ENCODE peak calls at places on chromosomes 12 and 14, in ten cellular contexts. One of them, this sample, is unnamed.
A peak's percentile ranks its signal among the peaks of the same experiment; 100 is the strongest.

GRCh38 chr12:120965125-120965524 is 13.2 kb upstream of the HNF1A start:
- DNase-seq in breast epithelium: no peak
- DNase-seq in foreskin fibroblast: no peak
- DNase-seq in kidney: peak; percentile 16
- DNase-seq in astrocyte of the spinal cord: no peak
- DNase-seq in IMR-90: no peak
- DNase-seq in stomach: no peak
- DNase-seq in mucosa of descending colon: peak; percentile 26
- DNase-seq in tibial artery: no peak
- DNase-seq in fibroblast of pulmonary artery: no peak
- DNase-seq in this sample: no peak

GRCh38 chr14:83849999-83850611 is 1679.8 kb upstream of the FLRT2 start:
- DNase-seq in kidney: no peak
- DNase-seq in IMR-90: no peak
- DNase-seq in breast epithelium: no peak
- DNase-seq in foreskin fibroblast: no peak
- DNase-seq in mucosa of descending colon: no peak
- DNase-seq in fibroblast of pulmonary artery: no peak
- DNase-seq in tibial artery: no peak
- DNase-seq in stomach: no peak
- DNase-seq in astrocyte of the spinal cord: no peak
- DNase-seq in this sample: no peak

GRCh38 chr12:49853671-49854070 is 10.8 kb upstream of the BCDIN3D start:
- DNase-seq in fibroblast of pulmonary artery: no peak
- DNase-seq in foreskin fibroblast: no peak
- DNase-seq in breast epithelium: peak; percentile 2
- DNase-seq in astrocyte of the spinal cord: no peak
- DNase-seq in tibial artery: no peak
- DNase-seq in stomach: no peak
- DNase-seq in kidney: no peak
- DNase-seq in IMR-90: no peak
- DNase-seq in mucosa of descending colon: no peak
- DNase-seq in this sample: no peak

GRCh38 chr12:103326190-103326589 is 169.6 kb downstream of the C12orf42 start:
- DNase-seq in breast epithelium: no peak
- DNase-seq in IMR-90: no peak
- DNase-seq in tibial artery: no peak
- DNase-seq in astrocyte of the spinal cord: no peak
- DNase-seq in foreskin fibroblast: no peak
- DNase-seq in fibroblast of pulmonary artery: no peak
- DNase-seq in stomach: no peak
- DNase-seq in kidney: no peak
- DNase-seq in mucosa of descending colon: no peak
- DNase-seq in this sample: no peak

GRCh38 chr12:28108599-28108998 is 81.7 kb upstream of the CCDC91 start:
- DNase-seq in astrocyte of the spinal cord: peak; percentile 77
- DNase-seq in mucosa of descending colon: no peak
- DNase-seq in kidney: no peak
- DNase-seq in fibroblast of pulmonary artery: peak; percentile 39
- DNase-seq in IMR-90: no peak
- DNase-seq in foreskin fibroblast: no peak
- DNase-seq in tibial artery: no peak
- DNase-seq in breast epithelium: no peak
- DNase-seq in stomach: no peak
- DNase-seq in this sample: no peak

GRCh38 chr14:61438860-61439765 is 117.7 kb downstream of the PRKCH start:
- DNase-seq in kidney: peak; percentile 73
- DNase-seq in IMR-90: peak; percentile 57
- DNase-seq in astrocyte of the spinal cord: peak; percentile 80
- DNase-seq in stomach: peak; percentile 61
- DNase-seq in fibroblast of pulmonary artery: peak; percentile 82
- DNase-seq in foreskin fibroblast: peak; percentile 63
- DNase-seq in tibial artery: peak; percentile 69
- DNase-seq in breast epithelium: peak; percentile 75
- DNase-seq in mucosa of descending colon: peak; percentile 32
- DNase-seq in this sample: peak; percentile 91

GRCh38 chr12:111455448-111456320 is 50.0 kb downstream of the SH2B3 start:
- DNase-seq in stomach: no peak
- DNase-seq in fibroblast of pulmonary artery: peak; percentile 36
- DNase-seq in breast epithelium: peak; percentile 5
- DNase-seq in mucosa of descending colon: no peak
- DNase-seq in foreskin fibroblast: peak; percentile 78
- DNase-seq in astrocyte of the spinal cord: peak; percentile 58
- DNase-seq in tibial artery: no peak
- DNase-seq in IMR-90: peak; percentile 81
- DNase-seq in kidney: no peak
- DNase-seq in this sample: peak; percentile 91

GRCh38 chr12:4719821-4720636 is at the start of gene GALNT8:
- DNase-seq in breast epithelium: no peak
- DNase-seq in kidney: no peak
- DNase-seq in tibial artery: no peak
- DNase-seq in mucosa of descending colon: peak; percentile 74
- DNase-seq in IMR-90: no peak
- DNase-seq in stomach: no peak
- DNase-seq in fibroblast of pulmonary artery: no peak
- DNase-seq in astrocyte of the spinal cord: no peak
- DNase-seq in foreskin fibroblast: no peak
- DNase-seq in this sample: no peak

GRCh38 chr12:116539905-116540482 is 19.2 kb upstream of the MAP1LC3B2 start:
- DNase-seq in foreskin fibroblast: peak; percentile 89
- DNase-seq in mucosa of descending colon: no peak
- DNase-seq in stomach: peak; percentile 68
- DNase-seq in IMR-90: peak; percentile 72
- DNase-seq in breast epithelium: peak; percentile 58
- DNase-seq in astrocyte of the spinal cord: peak; percentile 74
- DNase-seq in tibial artery: no peak
- DNase-seq in kidney: peak; percentile 86
- DNase-seq in fibroblast of pulmonary artery: peak; percentile 58
- DNase-seq in this sample: peak; percentile 71

GRCh38 chr12:13205809-13206559 is 9.5 kb downstream of the EMP1 start:
- DNase-seq in stomach: no peak
- DNase-seq in foreskin fibroblast: peak; percentile 98
- DNase-seq in kidney: no peak
- DNase-seq in mucosa of descending colon: no peak
- DNase-seq in tibial artery: no peak
- DNase-seq in breast epithelium: no peak
- DNase-seq in IMR-90: peak; percentile 99
- DNase-seq in fibroblast of pulmonary artery: peak; percentile 98
- DNase-seq in astrocyte of the spinal cord: peak; percentile 99
- DNase-seq in this sample: peak; percentile 97

GRCh38 chr12:120006248-120006975 is 17.4 kb downstream of the BICDL1 start:
- DNase-seq in kidney: no peak
- DNase-seq in stomach: no peak
- DNase-seq in mucosa of descending colon: no peak
- DNase-seq in fibroblast of pulmonary artery: no peak
- DNase-seq in breast epithelium: no peak
- DNase-seq in IMR-90: no peak
- DNase-seq in foreskin fibroblast: no peak
- DNase-seq in tibial artery: no peak
- DNase-seq in astrocyte of the spinal cord: no peak
- DNase-seq in this sample: no peak

GRCh38 chr12:27109339-27110023 is 27.1 kb upstream of the C12orf71 start:
- DNase-seq in tibial artery: no peak
- DNase-seq in foreskin fibroblast: peak; percentile 70
- DNase-seq in fibroblast of pulmonary artery: peak; percentile 31
- DNase-seq in stomach: no peak
- DNase-seq in astrocyte of the spinal cord: no peak
- DNase-seq in kidney: no peak
- DNase-seq in mucosa of descending colon: no peak
- DNase-seq in IMR-90: no peak
- DNase-seq in breast epithelium: no peak
- DNase-seq in this sample: peak; percentile 43

GRCh38 chr14:41609704-41610183 is 3.1 kb downstream of the LRFN5 start:
- DNase-seq in astrocyte of the spinal cord: peak; percentile 70
- DNase-seq in fibroblast of pulmonary artery: peak; percentile 79
- DNase-seq in kidney: peak; percentile 72
- DNase-seq in tibial artery: peak; percentile 32
- DNase-seq in breast epithelium: no peak
- DNase-seq in stomach: no peak
- DNase-seq in mucosa of descending colon: no peak
- DNase-seq in IMR-90: peak; percentile 58
- DNase-seq in foreskin fibroblast: peak; percentile 82
- DNase-seq in this sample: peak; percentile 59
- TF ChIP-seq CTCF in astrocyte of the spinal cord: peak; percentile 63
- TF ChIP-seq CTCF in fibroblast of pulmonary artery: peak; percentile 50
- TF ChIP-seq CTCF in kidney: no peak
- TF ChIP-seq CTCF in tibial artery: no peak
- TF ChIP-seq CTCF in breast epithelium: no peak
- TF ChIP-seq CTCF in stomach: no peak
- TF ChIP-seq CTCF in mucosa of descending colon: no peak
- TF ChIP-seq CTCF in IMR-90: peak; percentile 46
- TF ChIP-seq CTCF in foreskin fibroblast: no peak
- TF ChIP-seq CTCF in this sample: peak; percentile 56

DNA sequence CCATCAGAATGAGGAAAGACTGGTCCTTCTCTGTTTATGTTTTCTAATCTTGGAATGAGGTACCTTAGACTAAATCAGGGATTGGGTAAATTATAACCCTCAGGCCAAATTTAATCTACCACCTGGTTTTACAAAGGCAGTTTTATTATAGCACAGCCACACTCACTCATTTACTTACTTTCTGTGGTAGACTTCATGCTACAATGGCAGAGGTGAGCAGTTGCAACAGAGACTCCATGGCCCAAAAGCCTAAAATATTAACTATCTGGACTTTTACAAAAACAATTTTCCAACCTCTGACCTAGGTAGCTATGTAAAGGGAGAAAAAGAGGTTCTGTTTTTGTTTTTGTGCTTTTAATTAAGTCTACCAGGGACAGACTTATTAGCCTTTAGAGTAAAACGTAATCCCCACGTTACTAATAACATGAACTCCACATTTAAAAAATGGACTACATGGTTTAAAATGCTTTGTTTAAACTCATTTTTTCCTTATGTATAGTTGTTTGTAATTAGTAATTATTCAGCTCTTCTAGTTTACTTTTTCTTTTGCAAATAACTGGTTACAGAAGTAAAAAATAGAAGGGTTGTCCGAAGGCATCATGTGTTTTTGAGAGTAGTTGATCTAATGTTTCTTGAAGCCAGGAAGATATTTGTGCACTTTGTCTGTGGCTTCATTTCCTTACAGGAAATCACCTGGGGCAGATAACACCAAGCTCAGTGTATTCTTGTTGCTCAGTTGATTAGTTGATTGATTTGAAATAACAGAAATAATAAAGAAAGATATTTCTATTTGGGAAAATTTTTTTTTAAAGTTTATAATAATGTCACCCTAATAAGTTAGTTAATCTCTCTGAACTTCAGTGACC is 57.6 kb upstream of the ATP2B1 start:
- DNase-seq in stomach: no peak
- DNase-seq in kidney: no peak
- DNase-seq in breast epithelium: no peak
- DNase-seq in IMR-90: no peak
- DNase-seq in foreskin fibroblast: no peak
- DNase-seq in fibroblast of pulmonary artery: no peak
- DNase-seq in astrocyte of the spinal cord: no peak
- DNase-seq in tibial artery: no peak
- DNase-seq in mucosa of descending colon: no peak
- DNase-seq in this sample: no peak
- H3K4me3 ChIP-seq in stomach: no peak overlapping the region
- H3K4me3 ChIP-seq in kidney: no peak overlapping the region
- H3K4me3 ChIP-seq in breast epithelium: no peak overlapping the region
- H3K4me3 ChIP-seq in IMR-90: no peak overlapping the region
- H3K4me3 ChIP-seq in foreskin fibroblast: no peak overlapping the region
- H3K4me3 ChIP-seq in fibroblast of pulmonary artery: no peak overlapping the region
- H3K4me3 ChIP-seq in astrocyte of the spinal cord: no peak overlapping the region
- H3K4me3 ChIP-seq in tibial artery: no peak overlapping the region
- H3K4me3 ChIP-seq in mucosa of descending colon: no peak overlapping the region
- H3K4me3 ChIP-seq in this sample: no peak overlapping the region

GRCh38 chr12:45122776-45123380 is 72.0 kb upstream of the DBX2 start:
- DNase-seq in kidney: no peak
- DNase-seq in IMR-90: peak; percentile 21
- DNase-seq in fibroblast of pulmonary artery: peak; percentile 46
- DNase-seq in tibial artery: no peak
- DNase-seq in foreskin fibroblast: peak; percentile 77
- DNase-seq in astrocyte of the spinal cord: peak; percentile 35
- DNase-seq in stomach: no peak
- DNase-seq in breast epithelium: no peak
- DNase-seq in mucosa of descending colon: no peak
- DNase-seq in this sample: peak; percentile 56
- TF ChIP-seq CTCF in kidney: peak; percentile 12
- TF ChIP-seq CTCF in IMR-90: peak; percentile 34
- TF ChIP-seq CTCF in fibroblast of pulmonary artery: peak; percentile 48
- TF ChIP-seq CTCF in tibial artery: no peak
- TF ChIP-seq CTCF in foreskin fibroblast: peak; percentile 33
- TF ChIP-seq CTCF in astrocyte of the spinal cord: peak; percentile 48
- TF ChIP-seq CTCF in stomach: no peak
- TF ChIP-seq CTCF in breast epithelium: peak; percentile 10
- TF ChIP-seq CTCF in mucosa of descending colon: no peak
- TF ChIP-seq CTCF in this sample: peak; percentile 58

GRCh38 chr12:51686727-51687126 is 95.7 kb downstream of the SCN8A start:
- DNase-seq in breast epithelium: no peak
- DNase-seq in tibial artery: no peak
- DNase-seq in kidney: no peak
- DNase-seq in stomach: no peak
- DNase-seq in astrocyte of the spinal cord: no peak
- DNase-seq in IMR-90: peak; percentile 42
- DNase-seq in mucosa of descending colon: no peak
- DNase-seq in fibroblast of pulmonary artery: peak; percentile 56
- DNase-seq in foreskin fibroblast: peak; percentile 66
- DNase-seq in this sample: peak; percentile 5

GRCh38 chr12:51687142-51687935 is 96.3 kb downstream of the SCN8A start:
- DNase-seq in kidney: no peak
- DNase-seq in mucosa of descending colon: no peak
- DNase-seq in astrocyte of the spinal cord: peak; percentile 33
- DNase-seq in stomach: no peak
- DNase-seq in IMR-90: peak; percentile 59
- DNase-seq in foreskin fibroblast: peak; percentile 88
- DNase-seq in breast epithelium: no peak
- DNase-seq in fibroblast of pulmonary artery: peak; percentile 75
- DNase-seq in tibial artery: no peak
- DNase-seq in this sample: peak; percentile 9

GRCh38 chr12:51678086-51678724 is 87.2 kb downstream of the SCN8A start:
- DNase-seq in breast epithelium: no peak
- DNase-seq in fibroblast of pulmonary artery: peak; percentile 72
- DNase-seq in astrocyte of the spinal cord: peak; percentile 54
- DNase-seq in stomach: peak; percentile 34
- DNase-seq in mucosa of descending colon: no peak
- DNase-seq in foreskin fibroblast: peak; percentile 82
- DNase-seq in kidney: no peak
- DNase-seq in tibial artery: no peak
- DNase-seq in IMR-90: peak; percentile 67
- DNase-seq in this sample: peak; percentile 68

DNA sequence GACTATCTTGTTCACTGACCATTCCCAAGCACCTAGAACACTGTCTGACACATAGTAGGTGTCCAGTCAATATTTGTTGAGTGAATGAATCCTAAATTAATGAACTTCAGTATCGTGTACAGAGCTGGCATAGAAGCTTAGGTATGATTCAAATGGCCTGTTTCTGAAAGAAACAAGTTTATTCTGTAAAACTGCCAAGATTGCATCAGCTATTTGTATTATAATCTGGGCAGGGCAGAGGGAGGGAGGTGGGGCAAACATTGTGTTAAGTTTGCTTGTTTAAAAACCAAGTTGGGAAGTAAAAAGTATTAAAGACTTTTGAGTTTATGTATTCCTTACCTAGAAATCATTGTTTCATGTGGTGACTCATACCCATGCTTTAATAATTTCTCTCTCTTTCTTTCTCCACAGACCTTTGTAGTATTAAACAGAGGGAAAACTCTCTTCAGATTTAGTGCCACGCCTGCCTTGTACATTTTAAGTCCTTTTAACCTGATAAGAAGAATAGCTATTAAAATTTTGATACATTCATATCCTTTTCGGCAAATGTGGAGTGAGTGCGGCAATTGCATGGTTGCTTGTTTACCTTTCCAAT is 92.8 kb downstream of the SCN8A start:
- DNase-seq in astrocyte of the spinal cord: peak; percentile 69
- DNase-seq in IMR-90: peak; percentile 65
- DNase-seq in fibroblast of pulmonary artery: peak; percentile 74
- DNase-seq in foreskin fibroblast: peak; percentile 84
- DNase-seq in kidney: no peak
- DNase-seq in mucosa of descending colon: no peak
- DNase-seq in tibial artery: no peak
- DNase-seq in stomach: peak; percentile 38
- DNase-seq in breast epithelium: no peak
- DNase-seq in this sample: peak; percentile 37
- H3K4me3 ChIP-seq in astrocyte of the spinal cord: no peak overlapping the region
- H3K4me3 ChIP-seq in IMR-90: no peak overlapping the region
- H3K4me3 ChIP-seq in fibroblast of pulmonary artery: no peak overlapping the region
- H3K4me3 ChIP-seq in foreskin fibroblast: no peak overlapping the region
- H3K4me3 ChIP-seq in kidney: no peak overlapping the region
- H3K4me3 ChIP-seq in mucosa of descending colon: no peak overlapping the region
- H3K4me3 ChIP-seq in tibial artery: no peak overlapping the region
- H3K4me3 ChIP-seq in stomach: no peak overlapping the region
- H3K4me3 ChIP-seq in breast epithelium: no peak overlapping the region
- H3K4me3 ChIP-seq in this sample: no peak overlapping the region